ENCODE peak calls at places on chromosome 3, in ten cellular contexts. S, X, I, L, U, C, O, G, V and N are unnamed samples.

GRCh38 chr3:134009345-134010000 is 20.3 kb downstream of the SLCO2A1 start:
- DNase-seq in S (peak), X (no peak), I (no peak), L (no peak), U (no peak), C (no peak), O (no peak), G (peak), V (no peak), N (no peak)

GRCh38 chr3:37310666-37311050 is 136.3 kb upstream of the LRRFIP2 start:
- DNase-seq in S (peak), X (no peak), I (no peak), L (no peak), U (no peak), C (no peak), O (no peak), G (no peak), V (no peak), N (no peak)

GRCh38 chr3:14811733-14812132 is 7.0 kb upstream of the FGD5 start:
- DNase-seq in S (no peak), X (no peak), I (no peak), L (no peak), U (no peak), C (no peak), O (no peak), G (no peak), V (no peak), N (no peak)

GRCh38 chr3:13424865-13425605 is 4.9 kb upstream of the NUP210 start:
- DNase-seq in S (no peak), X (no peak), I (no peak), L (no peak), U (no peak), C (no peak), O (peak), G (no peak), V (no peak), N (no peak)

GRCh38 chr3:12273045-12273695 is 15.7 kb upstream of the PPARG start:
- DNase-seq in S (no peak), X (no peak), I (no peak), L (no peak), U (no peak), C (no peak), O (no peak), G (no peak), V (no peak), N (no peak)

GRCh38 chr3:159007331-159007730 is 205.5 kb downstream of the MFSD1 start:
- DNase-seq in S (no peak), X (no peak), I (no peak), L (no peak), U (no peak), C (no peak), O (no peak), G (no peak), V (no peak), N (no peak)

GRCh38 chr3:38349684-38350359 is 3.2 kb downstream of the XYLB start:
- DNase-seq in S (peak), X (no peak), I (no peak), L (no peak), U (no peak), C (no peak), O (no peak), G (peak), V (no peak), N (no peak)

GRCh38 chr3:127953636-127954035 is 38.6 kb downstream of the KBTBD12 start:
- DNase-seq in S (peak), X (no peak), I (no peak), L (no peak), U (no peak), C (no peak), O (no peak), G (no peak), V (no peak), N (no peak)

GRCh38 chr3:134916276-134916961 is 121.4 kb downstream of the EPHB1 start:
- DNase-seq in S (no peak), X (no peak), I (no peak), L (no peak), U (peak), C (no peak), O (no peak), G (no peak), V (no peak), N (no peak)

GRCh38 chr3:37601832-37602231 is 259.8 kb upstream of the CTDSPL start:
- DNase-seq in S (no peak), X (no peak), I (no peak), L (no peak), U (no peak), C (no peak), O (peak), G (peak), V (no peak), N (no peak)

GRCh38 chr3:188088948-188089685 is 64.8 kb upstream of the LPP start:
- DNase-seq in S (no peak), X (no peak), I (no peak), L (no peak), U (no peak), C (no peak), O (no peak), G (no peak), V (no peak), N (no peak)

GRCh38 chr3:44680921-44681455 is 31.5 kb upstream of the ZNF502 start:
- DNase-seq in S (peak), X (no peak), I (no peak), L (no peak), U (no peak), C (no peak), O (no peak), G (no peak), V (no peak), N (no peak)

GRCh38 chr3:182118081-182118480 is 406.4 kb downstream of the SOX2 start:
- DNase-seq in S (no peak), X (no peak), I (no peak), L (no peak), U (no peak), C (no peak), O (peak), G (peak), V (no peak), N (no peak)

GRCh38 chr3:151839313-151839631 is 25.4 kb downstream of the AADAC start:
- DNase-seq in S (no peak), X (no peak), I (no peak), L (no peak), U (no peak), C (no peak), O (peak), G (no peak), V (no peak), N (peak)

GRCh38 chr3:185411133-185411532 is 48.2 kb downstream of the MAP3K13 start:
- DNase-seq in S (peak), X (no peak), I (no peak), L (no peak), U (no peak), C (no peak), O (no peak), G (no peak), V (no peak), N (no peak)

GRCh38 chr3:14323401-14324223 is 78.8 kb upstream of the SLC6A6 start:
- DNase-seq in S (no peak), X (no peak), I (no peak), L (no peak), U (no peak), C (no peak), O (no peak), G (no peak), V (no peak), N (no peak)

GRCh38 chr3:106447902-106448301 is 579.1 kb upstream of the CBLB start:
- DNase-seq in S (peak), X (no peak), I (no peak), L (no peak), U (no peak), C (no peak), O (no peak), G (no peak), V (no peak), N (no peak)